ENCODE peak calls at places on chromosomes 11 and 22, in nine cellular contexts. O is IMR-90; I is naive thymus-derived CD4-positive, alpha-beta T cell; R is right lobe of liver; J is astrocyte of the spinal cord; Y is kidney; K is mucosa of descending colon; V is adipocyte; D is fibroblast of villous mesenchyme. E is an unnamed sample.

GRCh38 chr11:134837166-134837886 is 425.3 kb upstream of the B3GAT1 start:
- DNase-seq in O (no peak), I (no peak), R (no peak), J (no peak), Y (no peak), K (no peak), V (no peak), D (no peak), E (no peak)

GRCh38 chr22:20526628-20527355 is 19.4 kb downstream of the MED15 start:
- DNase-seq in O (peak; percentile 91), I (no peak), R (no peak), J (peak; percentile 70), Y (no peak), K (no peak), V (peak; percentile 56), D (peak; percentile 94), E (peak; percentile 81)

GRCh38 chr11:14908214-14908880 is 16.3 kb upstream of the CYP2R1 start:
- DNase-seq in O (peak; percentile 34), I (peak; percentile 57), R (peak; percentile 46), J (peak; percentile 41), Y (no peak), K (no peak), V (peak; percentile 54), D (peak; percentile 60), E (peak; percentile 53)

GRCh38 chr11:101096036-101096704 is 33.4 kb downstream of the PGR start:
- DNase-seq in O (no peak), I (no peak), R (no peak), J (peak; percentile 6), Y (no peak), K (no peak), V (no peak), D (peak; percentile 27), E (peak; percentile 1)

GRCh38 chr11:68855205-68855978 is 13.7 kb upstream of the CPT1A start:
- DNase-seq in O (peak; percentile 55), I (peak; percentile 11), R (peak; percentile 69), J (peak; percentile 38), Y (peak; percentile 80), K (peak; percentile 80), V (peak; percentile 54), D (peak; percentile 55), E (no peak)

GRCh38 chr11:26753738-26754504 is 32.1 kb upstream of the SLC5A12 start:
- DNase-seq in O (peak; percentile 74), I (no peak), R (peak; percentile 50), J (peak; percentile 82), Y (no peak), K (no peak), V (peak; percentile 92), D (peak; percentile 86), E (peak; percentile 63)

GRCh38 chr11:102347526-102348331 is 715 bp downstream of the BIRC2 start:
- DNase-seq in O (peak; percentile 29), I (peak; percentile 42), R (no peak), J (peak; percentile 50), Y (no peak), K (no peak), V (peak; percentile 73), D (peak; percentile 70), E (peak; percentile 44)

GRCh38 chr11:134385774-134386565 is 26.1 kb downstream of the B3GAT1 start:
- DNase-seq in O (no peak), I (no peak), R (no peak), J (no peak), Y (no peak), K (no peak), V (no peak), D (no peak), E (peak; percentile 10)

GRCh38 chr22:45781459-45781858 is 109.8 kb downstream of the ATXN10 start:
- DNase-seq in O (peak; percentile 52), I (no peak), R (no peak), J (no peak), Y (no peak), K (no peak), V (peak; percentile 27), D (no peak), E (no peak)

GRCh38 chr22:48942698-48943566 is 884.7 kb downstream of the BRD1 start:
- DNase-seq in O (no peak), I (no peak), R (peak; percentile 23), J (no peak), Y (no peak), K (no peak), V (no peak), D (no peak), E (no peak)

GRCh38 chr22:37416806-37417205 is 10.5 kb downstream of the ELFN2 start:
- DNase-seq in O (no peak), I (no peak), R (no peak), J (no peak), Y (peak; percentile 70), K (no peak), V (no peak), D (no peak), E (no peak)

GRCh38 chr11:73671701-73672100 is 25.3 kb downstream of the PLEKHB1 start:
- DNase-seq in O (no peak), I (no peak), R (no peak), J (peak; percentile 5), Y (no peak), K (no peak), V (no peak), D (peak; percentile 28), E (no peak)

GRCh38 chr11:17740649-17741235 is 6.2 kb downstream of the KCNC1 start:
- DNase-seq in O (no peak), I (no peak), R (no peak), J (no peak), Y (peak; percentile 35), K (no peak), V (no peak), D (no peak), E (no peak)

GRCh38 chr11:30697032-30697431 is 110.9 kb upstream of the MPPED2 start:
- DNase-seq in O (no peak), I (no peak), R (no peak), J (no peak), Y (no peak), K (no peak), V (no peak), D (no peak), E (no peak)

GRCh38 chr22:48702573-48703264 is 1125.0 kb downstream of the BRD1 start:
- DNase-seq in O (no peak), I (no peak), R (peak; percentile 57), J (no peak), Y (peak; percentile 54), K (peak; percentile 31), V (no peak), D (no peak), E (no peak)

GRCh38 chr11:28518825-28519224 is 410.6 kb downstream of the METTL15 start:
- DNase-seq in O (no peak), I (no peak), R (no peak), J (no peak), Y (no peak), K (no peak), V (no peak), D (no peak), E (no peak)

GRCh38 chr11:95764267-95764898 is 25.2 kb downstream of the FAM76B start:
- DNase-seq in O (peak; percentile 67), I (peak; percentile 73), R (no peak), J (peak; percentile 76), Y (no peak), K (no peak), V (peak; percentile 89), D (peak; percentile 69), E (peak; percentile 51)

GRCh38 chr22:49873228-49873940 is 19.7 kb downstream of the ZBED4 start:
- DNase-seq in O (no peak), I (no peak), R (no peak), J (no peak), Y (no peak), K (no peak), V (no peak), D (no peak), E (no peak)

GRCh38 chr11:1858576-1858975 is 5.7 kb downstream of the LSP1 start:
- DNase-seq in O (no peak), I (no peak), R (no peak), J (no peak), Y (peak; percentile 47), K (no peak), V (no peak), D (no peak), E (no peak)

DNA sequence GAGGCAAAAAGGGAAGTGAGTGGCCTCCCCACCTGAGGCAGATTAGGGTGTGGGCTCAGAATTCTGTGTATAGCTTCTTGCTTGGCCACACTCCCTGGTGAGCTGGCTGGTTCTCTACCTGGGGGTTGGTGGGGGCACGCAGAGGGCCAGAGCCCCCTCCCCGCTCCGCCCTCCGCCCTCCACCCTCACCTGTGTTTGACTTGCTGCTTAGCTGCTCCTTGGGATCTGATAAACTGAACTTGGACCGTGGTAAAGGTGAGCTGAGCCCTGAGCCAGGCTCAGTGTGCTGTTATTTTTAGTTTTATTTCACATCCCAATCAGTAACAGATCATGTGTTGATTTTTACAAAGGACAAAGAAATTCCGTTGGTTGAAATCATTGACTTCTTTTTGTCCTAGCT is 1.9 kb downstream of the OVOL1 start:
- DNase-seq in O (no peak), I (no peak), R (no peak), J (no peak), Y (peak; percentile 55), K (no peak), V (no peak), D (no peak), E (no peak)
- H3K4me3 ChIP-seq in O (no peak overlapping the region), I (no peak overlapping the region), R (no peak overlapping the region), J (no peak overlapping the region), Y (peak overlapping the region; percentile 54), K (no peak overlapping the region), V (no peak overlapping the region), D (no peak overlapping the region), E (no peak overlapping the region)

GRCh38 chr11:57646756-57647303 is 2.9 kb downstream of the YPEL4 start:
- DNase-seq in O (no peak), I (no peak), R (no peak), J (no peak), Y (no peak), K (no peak), V (no peak), D (no peak), E (peak; percentile 55)
- H3K4me3 ChIP-seq in O (no peak overlapping the region), I (no peak overlapping the region), R (no peak overlapping the region), J (no peak overlapping the region), Y (no peak overlapping the region), K (no peak overlapping the region), V (no peak overlapping the region), D (no peak overlapping the region), E (peak overlapping the region; percentile 8)

DNA sequence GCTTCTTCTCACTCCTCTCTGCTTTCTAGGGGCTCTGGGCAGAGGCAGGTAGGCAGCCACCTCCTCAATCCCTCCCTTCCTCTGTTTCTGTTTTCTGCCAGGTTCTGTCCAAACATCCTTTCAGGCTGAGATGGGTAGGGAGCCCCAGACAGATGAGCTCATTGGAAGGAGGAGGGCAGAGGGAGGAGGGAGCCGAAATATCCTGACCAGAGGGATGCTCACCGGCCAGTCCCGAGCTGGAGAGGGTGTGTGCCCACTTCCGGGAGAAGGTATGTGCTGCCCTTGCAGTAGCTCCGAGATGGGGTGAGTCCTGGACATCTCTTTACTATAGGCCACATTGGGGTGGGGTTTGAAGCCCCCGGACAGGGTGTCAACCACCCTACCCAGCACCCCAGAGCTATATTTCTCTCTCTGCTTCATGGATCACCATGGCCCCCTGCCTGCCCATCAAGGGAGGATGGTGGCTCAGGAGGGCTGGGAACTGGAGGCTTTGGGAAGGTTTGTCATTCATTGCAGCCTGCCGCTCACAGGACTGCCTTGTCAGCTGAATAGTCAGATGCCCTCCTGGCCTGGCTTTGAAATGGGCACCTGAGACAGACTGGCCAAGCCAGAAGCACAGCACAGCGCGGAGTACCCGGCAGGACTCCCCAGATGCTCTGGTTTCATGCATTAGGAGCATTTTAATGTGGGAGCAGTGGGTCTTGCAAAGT is 4.7 kb upstream of the SCN4B start:
- DNase-seq in O (no peak), I (no peak), R (no peak), J (no peak), Y (no peak), K (no peak), V (no peak), D (no peak), E (no peak)
- H3K4me3 ChIP-seq in O (no peak overlapping the region), I (no peak overlapping the region), R (no peak overlapping the region), J (no peak overlapping the region), Y (no peak overlapping the region), K (no peak overlapping the region), V (no peak overlapping the region), D (no peak overlapping the region), E (no peak overlapping the region)

GRCh38 chr11:76206077-76206326 is 300 bp downstream of the WNT11 start:
- DNase-seq in O (no peak), I (no peak), R (no peak), J (no peak), Y (no peak), K (no peak), V (peak; percentile 22), D (no peak), E (no peak)
- H3K4me3 ChIP-seq in O (peak overlapping the region; percentile 15), I (no peak overlapping the region), R (peak overlapping the region; percentile 61), J (peak overlapping the region; percentile 22), Y (no peak overlapping the region), K (no peak overlapping the region), V (peak overlapping the region; percentile 82), D (peak overlapping the region; percentile 35), E (peak overlapping the region; percentile 10)